ENCODE peak calls at places on chromosomes 4 and X, in seven cellular contexts. J is neural progenitor cell, H is mesendoderm, X is aorta, Y is GM12878, R is IMR-90, U is AG04450. G is an unnamed sample.

GRCh38 chr4:112531146-112531545 is 15.2 kb upstream of the NEUROG2 start:
- DNase-seq in J (no peak), H (no peak), X (no peak), Y (no peak), R (peak; percentile 19), U (no peak), G (no peak)

GRCh38 chr4:108359936-108360681 is 191.4 kb upstream of the LEF1 start:
- DNase-seq in J (no peak), H (peak; percentile 90), X (no peak), Y (no peak), R (no peak), U (no peak), G (no peak)

GRCh38 chrX:31038585-31039326 is 33.1 kb downstream of the FTHL17 start:
- DNase-seq in J (peak; percentile 49), H (peak; percentile 24), X (no peak), Y (no peak), R (peak; percentile 31), U (peak; percentile 1), G (no peak)

GRCh38 chrX:75181721-75182120 is 25.6 kb upstream of the ABCB7 start:
- DNase-seq in J (no peak), H (no peak), X (no peak), Y (no peak), R (peak; percentile 50), U (no peak), G (no peak)

GRCh38 chr4:142406917-142407501 is 439.1 kb downstream of the INPP4B start:
- DNase-seq in J (no peak), H (no peak), X (no peak), Y (no peak), R (no peak), U (no peak), G (no peak)

GRCh38 chrX:51598899-51599298 is 19.8 kb downstream of the CENPVL3 start:
- DNase-seq in J (no peak), H (no peak), X (no peak), Y (no peak), R (no peak), U (no peak), G (no peak)

GRCh38 chr4:114857831-114858230 is 255.6 kb downstream of the NDST4 start:
- DNase-seq in J (no peak), H (peak; percentile 43), X (no peak), Y (no peak), R (no peak), U (no peak), G (no peak)

GRCh38 chr4:168220893-168221292 is 97.7 kb downstream of the DDX60 start:
- DNase-seq in J (no peak), H (no peak), X (no peak), Y (no peak), R (peak; percentile 30), U (no peak), G (no peak)

GRCh38 chrX:22135171-22135711 is 103.1 kb downstream of the PHEX start:
- DNase-seq in J (no peak), H (no peak), X (no peak), Y (no peak), R (peak; percentile 45), U (peak; percentile 41), G (no peak)

GRCh38 chrX:115138040-115138439 is 51.2 kb upstream of the RBMXL3 start:
- DNase-seq in J (peak; percentile 8), H (peak; percentile 16), X (no peak), Y (no peak), R (no peak), U (no peak), G (no peak)

GRCh38 chrX:18194688-18195087 is 26.0 kb downstream of the BEND2 start:
- DNase-seq in J (no peak), H (peak; percentile 6), X (no peak), Y (no peak), R (no peak), U (no peak), G (no peak)

GRCh38 chr4:107742196-107742595 is 22.2 kb upstream of the PAPSS1 start:
- DNase-seq in J (no peak), H (no peak), X (no peak), Y (no peak), R (no peak), U (no peak), G (no peak)

GRCh38 chr4:187550256-187550950 is 445.2 kb upstream of the ZFP42 start:
- DNase-seq in J (no peak), H (peak; percentile 30), X (no peak), Y (no peak), R (peak; percentile 30), U (no peak), G (no peak)

GRCh38 chr4:60780874-60781273 is 419.3 kb upstream of the ADGRL3 start:
- DNase-seq in J (no peak), H (no peak), X (no peak), Y (no peak), R (peak; percentile 50), U (no peak), G (no peak)

GRCh38 chr4:25861422-25861926 is 1.3 kb downstream of the SEL1L3 start:
- DNase-seq in J (no peak), H (no peak), X (no peak), Y (no peak), R (peak; percentile 47), U (no peak), G (no peak)

GRCh38 chr4:69075061-69075792 is 21.0 kb upstream of the UGT2B7 start:
- DNase-seq in J (no peak), H (no peak), X (no peak), Y (no peak), R (peak; percentile 49), U (no peak), G (no peak)

GRCh38 chr4:16995451-16995850 is 97.0 kb upstream of the LDB2 start:
- DNase-seq in J (no peak), H (peak; percentile 76), X (no peak), Y (no peak), R (no peak), U (no peak), G (no peak)

GRCh38 chr4:116374815-116375214 is 710.6 kb downstream of the TRAM1L1 start:
- DNase-seq in J (no peak), H (no peak), X (no peak), Y (no peak), R (no peak), U (no peak), G (no peak)

GRCh38 chr4:35025152-35025834 is 1219.0 kb downstream of the ARAP2 start:
- DNase-seq in J (no peak), H (no peak), X (no peak), Y (no peak), R (no peak), U (no peak), G (no peak)

GRCh38 chr4:129468624-129469023 is 372.7 kb downstream of the C4orf33 start:
- DNase-seq in J (no peak), H (no peak), X (no peak), Y (no peak), R (no peak), U (no peak), G (no peak)

DNA sequence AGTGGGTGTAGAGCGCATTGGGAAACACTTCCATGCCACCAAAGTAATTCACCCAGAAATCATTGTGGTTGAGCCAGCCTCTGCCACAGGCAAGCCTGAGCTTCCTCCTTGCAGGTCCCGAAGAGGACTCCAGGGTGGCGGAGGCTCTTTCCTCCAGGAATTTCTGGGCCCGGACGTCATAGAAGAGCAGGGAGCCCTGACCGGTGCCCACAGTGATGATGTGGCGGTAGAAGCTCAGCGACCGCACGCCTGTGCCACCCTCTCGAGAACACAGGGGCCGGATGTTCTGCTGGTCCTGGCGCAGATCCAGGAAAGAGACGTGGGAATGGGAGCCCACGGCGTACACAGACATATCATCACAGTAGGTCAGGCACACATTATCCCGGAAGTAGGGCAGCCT is 1.3 kb downstream of the DCAF12L1 start:
- DNase-seq in J (no peak), H (no peak), X (no peak), Y (no peak), R (no peak), U (no peak), G (no peak)
- H3K4me3 ChIP-seq in J (no peak overlapping the region), H (no peak overlapping the region), X (no peak overlapping the region), Y (no peak overlapping the region), R (no peak overlapping the region), U (no peak overlapping the region), G (no peak overlapping the region)

GRCh38 chr4:6916069-6916586 is 6.5 kb downstream of the TBC1D14 start:
- DNase-seq in J (no peak), H (no peak), X (no peak), Y (no peak), R (no peak), U (no peak), G (no peak)

GRCh38 chr4:6918345-6918744 is 8.7 kb downstream of the TBC1D14 start:
- DNase-seq in J (no peak), H (no peak), X (no peak), Y (no peak), R (no peak), U (no peak), G (no peak)

GRCh38 chr4:6915041-6916005 is 5.7 kb downstream of the TBC1D14 start:
- DNase-seq in J (no peak), H (no peak), X (no peak), Y (no peak), R (no peak), U (no peak), G (no peak)

GRCh38 chr4:6917445-6918241 is 8.0 kb downstream of the TBC1D14 start:
- DNase-seq in J (peak; percentile 62), H (peak; percentile 54), X (peak; percentile 84), Y (no peak), R (no peak), U (no peak), G (peak; percentile 76)

GRCh38 chr4:6916587-6917444 is 7.2 kb downstream of the TBC1D14 start:
- DNase-seq in J (no peak), H (peak; percentile 61), X (peak; percentile 73), Y (no peak), R (no peak), U (no peak), G (no peak)
- H3K27ac ChIP-seq in J (no peak overlapping the region), H (no peak overlapping the region), X (no peak overlapping the region), Y (peak overlapping the region; percentile 38), R (no peak overlapping the region), U (no peak overlapping the region), G (no peak overlapping the region)

GRCh38 chrX:10011261-10011931 is 44.2 kb downstream of the CLDN34 start:
- DNase-seq in J (peak; percentile 58), H (peak; percentile 57), X (no peak), Y (peak; percentile 48), R (peak; percentile 29), U (no peak), G (no peak)
- H3K4me3 ChIP-seq in J (peak overlapping the region; percentile 21), H (no peak overlapping the region), X (no peak overlapping the region), Y (no peak overlapping the region), R (no peak overlapping the region), U (no peak overlapping the region), G (no peak overlapping the region)

GRCh38 chr4:27881705-27882104 is 1021.1 kb downstream of the STIM2 start:
- DNase-seq in J (no peak), H (no peak), X (no peak), Y (no peak), R (no peak), U (no peak), G (no peak)

GRCh38 chr4:27888523-27888922 is 1027.9 kb downstream of the STIM2 start:
- DNase-seq in J (no peak), H (no peak), X (no peak), Y (no peak), R (no peak), U (no peak), G (no peak)

GRCh38 chr4:27887646-27888045 is 1027.0 kb downstream of the STIM2 start:
- DNase-seq in J (no peak), H (no peak), X (no peak), Y (no peak), R (no peak), U (no peak), G (no peak)

DNA sequence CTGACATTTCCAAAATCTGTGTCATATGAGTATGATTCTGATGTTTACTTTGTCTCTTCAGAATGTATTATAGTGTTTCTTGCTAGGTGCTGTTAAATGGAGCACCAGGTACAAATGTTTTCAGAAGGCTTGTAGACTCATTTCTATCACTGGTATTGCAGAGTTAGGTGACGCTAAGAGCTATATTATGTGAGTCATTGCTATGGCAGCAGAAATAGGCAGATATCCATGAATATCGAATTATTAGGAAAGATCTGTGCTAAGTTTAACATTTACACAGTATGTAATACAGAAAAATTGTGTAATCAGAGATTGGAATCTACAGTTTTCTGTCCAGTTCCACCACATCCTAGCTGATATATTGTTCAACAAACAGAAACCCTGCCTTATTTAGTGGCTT is 1025.4 kb downstream of the STIM2 start:
- DNase-seq in J (no peak), H (no peak), X (no peak), Y (no peak), R (no peak), U (no peak), G (no peak)
- H3K27ac ChIP-seq in J (no peak overlapping the region), H (no peak overlapping the region), X (no peak overlapping the region), Y (no peak overlapping the region), R (no peak overlapping the region), U (no peak overlapping the region), G (no peak overlapping the region)

G was measured in tibial artery.